ENCODE peak calls at places on chromosomes 1 and 21, in six cellular contexts. G, B, P, J, Q and A are unnamed samples.

GRCh38 chr1:169368406-169368769 is 393 bp downstream of the BLZF1 start:
- DNase-seq in G (no peak), B (no peak), P (peak), J (no peak), Q (peak), A (no peak)

GRCh38 chr1:179247923-179248322 is 18.4 kb upstream of the ABL2 start:
- DNase-seq in G (no peak), B (no peak), P (no peak), J (no peak), Q (no peak), A (no peak)

GRCh38 chr1:172637522-172637921 is 21.4 kb upstream of the FASLG start:
- DNase-seq in G (no peak), B (peak), P (no peak), J (no peak), Q (no peak), A (no peak)

GRCh38 chr1:203522237-203522636 is 28.3 kb downstream of the OPTC start:
- DNase-seq in G (no peak), B (no peak), P (no peak), J (no peak), Q (peak), A (peak)

GRCh38 chr1:7301346-7301993 is 469.6 kb upstream of the VAMP3 start:
- DNase-seq in G (peak), B (no peak), P (no peak), J (no peak), Q (no peak), A (no peak)

GRCh38 chr1:7941437-7941793 is 776 bp upstream of the TNFRSF9 start:
- DNase-seq in G (no peak), B (no peak), P (no peak), J (no peak), Q (no peak), A (no peak)

GRCh38 chr1:5906966-5907365 is 85.3 kb downstream of the NPHP4 start:
- DNase-seq in G (peak), B (no peak), P (no peak), J (no peak), Q (no peak), A (no peak)

GRCh38 chr1:54581621-54582035 is 33.6 kb downstream of the ACOT11 start:
- DNase-seq in G (peak), B (no peak), P (no peak), J (peak), Q (no peak), A (no peak)

GRCh38 chr1:57124768-57125446 is 159.1 kb upstream of the C8B start:
- DNase-seq in G (no peak), B (no peak), P (no peak), J (no peak), Q (no peak), A (no peak)

GRCh38 chr21:36891692-36892091 is 74.8 kb downstream of the HLCS start:
- DNase-seq in G (no peak), B (no peak), P (no peak), J (no peak), Q (no peak), A (no peak)